ENCODE peak calls at places on chromosome 4, in ten cellular contexts. P is NB4, V is sigmoid colon, T is testis, N is ovary, R is body of pancreas, H is K562, I is IMR-90, U is transverse colon, F is esophagus squamous epithelium. W is an unnamed sample.

GRCh38 chr4:40809058-40809457 is 59.3 kb downstream of the NSUN7 start:
- DNase-seq in I (no peak), H (no peak), N (no peak), R (no peak), U (no peak), F (no peak), P (no peak), V (no peak), T (no peak), W (no peak)

GRCh38 chr4:3399277-3400194 is 42.2 kb upstream of the HGFAC start:
- DNase-seq in U (no peak), R (no peak), F (no peak), I (no peak), T (no peak), N (no peak), V (peak), H (peak), P (peak), W (no peak)

GRCh38 chr4:80208606-80209005 is 11.3 kb downstream of the PRDM8 start:
- DNase-seq in I (peak), F (no peak), N (no peak), V (no peak), T (no peak), U (no peak), H (no peak), P (no peak), R (peak), W (no peak)

GRCh38 chr4:2082118-2082517 is 23.0 kb downstream of the NAT8L start:
- DNase-seq in N (peak), U (peak), P (no peak), I (no peak), R (no peak), V (peak), H (no peak), F (no peak), T (no peak), W (peak)

GRCh38 chr4:53694666-53695065 is 103.4 kb upstream of the LNX1 start:
- DNase-seq in R (no peak), V (no peak), F (no peak), I (no peak), H (no peak), T (no peak), U (no peak), N (no peak), P (no peak), W (no peak)

GRCh38 chr4:24771241-24771640 is 24.1 kb upstream of the SOD3 start:
- DNase-seq in U (no peak), I (no peak), P (no peak), H (no peak), N (no peak), F (no peak), R (no peak), T (no peak), V (no peak), W (no peak)

GRCh38 chr4:2142630-2143427 is 83.7 kb downstream of the NAT8L start:
- DNase-seq in U (no peak), N (no peak), I (no peak), T (no peak), F (no peak), V (no peak), P (no peak), H (no peak), R (no peak), W (no peak)

GRCh38 chr4:38855466-38855865 is 1.2 kb downstream of the TLR6 start:
- DNase-seq in F (no peak), U (no peak), I (no peak), T (no peak), R (no peak), N (no peak), V (no peak), H (no peak), P (peak), W (no peak)

GRCh38 chr4:20418865-20419451 is 167.3 kb downstream of the SLIT2 start:
- DNase-seq in H (no peak), T (no peak), P (peak), N (no peak), I (peak), F (no peak), V (no peak), R (no peak), U (no peak), W (no peak)

GRCh38 chr4:105496899-105497298 is 23.0 kb upstream of the PPA2 start:
- DNase-seq in U (no peak), T (no peak), F (no peak), N (no peak), R (peak), H (no peak), I (no peak), V (no peak), P (no peak), W (no peak)

GRCh38 chr4:120850048-120850599 is 72.4 kb downstream of the PRDM5 start:
- DNase-seq in R (no peak), I (peak), F (no peak), N (no peak), U (no peak), T (no peak), P (no peak), H (no peak), V (no peak), W (no peak)

GRCh38 chr4:148447672-148448071 is 5.5 kb upstream of the NR3C2 start:
- DNase-seq in R (peak), T (no peak), H (no peak), P (peak), I (no peak), V (no peak), N (peak), F (no peak), U (no peak), W (no peak)

GRCh38 chr4:44256414-44256813 is 192.2 kb downstream of the KCTD8 start:
- DNase-seq in H (no peak), I (no peak), V (no peak), N (no peak), U (no peak), T (no peak), P (peak), R (no peak), F (no peak), W (no peak)

GRCh38 chr4:173524218-173525117 is 5.6 kb downstream of the HAND2 start:
- DNase-seq in N (no peak), P (no peak), U (no peak), I (no peak), F (no peak), H (no peak), R (no peak), V (peak), T (no peak), W (no peak)

GRCh38 chr4:161003418-161004057 is 1160.3 kb downstream of the FSTL5 start:
- DNase-seq in P (no peak), R (no peak), U (no peak), F (no peak), N (no peak), T (no peak), V (no peak), H (no peak), I (no peak), W (no peak)

GRCh38 chr4:122855491-122855890 is 28.9 kb downstream of the FGF2 start:
- DNase-seq in T (no peak), H (no peak), F (no peak), U (no peak), R (no peak), N (no peak), P (no peak), V (no peak), I (no peak), W (no peak)

GRCh38 chr4:10612476-10612875 is 72.1 kb downstream of the CLNK start:
- DNase-seq in V (no peak), R (no peak), F (no peak), N (no peak), U (no peak), P (no peak), H (no peak), I (no peak), T (no peak), W (no peak)

GRCh38 chr4:54547299-54548097 is 110.3 kb upstream of the KIT start:
- DNase-seq in V (no peak), U (peak), R (peak), P (no peak), H (no peak), F (no peak), T (no peak), N (no peak), I (no peak), W (no peak)

GRCh38 chr4:8573266-8573665 is 6.9 kb upstream of the GPR78 start:
- DNase-seq in R (no peak), I (no peak), H (no peak), V (no peak), N (no peak), U (no peak), F (no peak), P (no peak), T (no peak), W (no peak)

GRCh38 chr4:16443504-16444088 is 217.3 kb upstream of the TAPT1 start:
- DNase-seq in V (no peak), U (no peak), R (peak), I (peak), T (peak), P (peak), F (no peak), H (peak), N (no peak), W (no peak)

GRCh38 chr4:81260443-81261102 is 45.6 kb upstream of the PRKG2 start:
- DNase-seq in H (peak), R (no peak), P (no peak), T (no peak), N (no peak), I (no peak), F (no peak), U (no peak), V (no peak), W (no peak)

GRCh38 chr4:84324303-84324702 is 174.8 kb downstream of the NKX6-1 start:
- DNase-seq in U (no peak), R (no peak), F (no peak), N (no peak), P (no peak), H (no peak), I (no peak), T (no peak), V (no peak), W (no peak)

GRCh38 chr4:14184767-14185166 is 557.2 kb upstream of the BOD1L1 start:
- DNase-seq in P (no peak), T (no peak), R (no peak), N (no peak), I (no peak), H (no peak), U (no peak), V (no peak), F (no peak), W (no peak)

GRCh38 chr4:17704020-17704657 is 77.3 kb downstream of the FAM184B start:
- DNase-seq in R (no peak), U (no peak), F (no peak), T (no peak), P (no peak), N (no peak), H (no peak), I (no peak), V (no peak), W (peak)

GRCh38 chr4:5887361-5888221 is 5.3 kb downstream of the CRMP1 start:
- DNase-seq in N (no peak), P (no peak), R (no peak), I (no peak), V (no peak), H (peak), T (no peak), F (no peak), U (no peak), W (no peak)

GRCh38 chr4:2135083-2135482 is 76.0 kb downstream of the NAT8L start:
- DNase-seq in P (peak), V (no peak), N (no peak), U (peak), F (no peak), I (peak), H (no peak), R (no peak), T (no peak), W (no peak)

GRCh38 chr4:169436734-169437133 is 166.0 kb upstream of the SH3RF1 start:
- DNase-seq in U (no peak), H (no peak), P (no peak), F (no peak), I (no peak), V (no peak), R (no peak), T (no peak), N (no peak), W (no peak)

GRCh38 chr4:185398618-185399017 is 2.0 kb downstream of the ANKRD37 start:
- DNase-seq in R (no peak), H (no peak), P (no peak), F (no peak), T (no peak), I (no peak), V (no peak), U (no peak), N (no peak), W (no peak)

GRCh38 chr4:185394568-185395254 is 1.0 kb downstream of the LRP2BP start:
- DNase-seq in N (no peak), R (no peak), F (no peak), V (no peak), T (no peak), U (no peak), H (no peak), I (no peak), P (peak), W (no peak)

GRCh38 chr4:185395956-185396723 is 416 bp upstream of the LRP2BP start:
- DNase-seq in T (peak), F (peak), N (peak), P (peak), I (peak), R (peak), V (peak), H (peak), U (peak), W (peak)

GRCh38 chr4:185395255-185395955 is at the start of gene LRP2BP:
- DNase-seq in H (no peak), T (no peak), N (no peak), I (no peak), U (no peak), P (peak), V (no peak), F (no peak), R (no peak), W (no peak)

DNA sequence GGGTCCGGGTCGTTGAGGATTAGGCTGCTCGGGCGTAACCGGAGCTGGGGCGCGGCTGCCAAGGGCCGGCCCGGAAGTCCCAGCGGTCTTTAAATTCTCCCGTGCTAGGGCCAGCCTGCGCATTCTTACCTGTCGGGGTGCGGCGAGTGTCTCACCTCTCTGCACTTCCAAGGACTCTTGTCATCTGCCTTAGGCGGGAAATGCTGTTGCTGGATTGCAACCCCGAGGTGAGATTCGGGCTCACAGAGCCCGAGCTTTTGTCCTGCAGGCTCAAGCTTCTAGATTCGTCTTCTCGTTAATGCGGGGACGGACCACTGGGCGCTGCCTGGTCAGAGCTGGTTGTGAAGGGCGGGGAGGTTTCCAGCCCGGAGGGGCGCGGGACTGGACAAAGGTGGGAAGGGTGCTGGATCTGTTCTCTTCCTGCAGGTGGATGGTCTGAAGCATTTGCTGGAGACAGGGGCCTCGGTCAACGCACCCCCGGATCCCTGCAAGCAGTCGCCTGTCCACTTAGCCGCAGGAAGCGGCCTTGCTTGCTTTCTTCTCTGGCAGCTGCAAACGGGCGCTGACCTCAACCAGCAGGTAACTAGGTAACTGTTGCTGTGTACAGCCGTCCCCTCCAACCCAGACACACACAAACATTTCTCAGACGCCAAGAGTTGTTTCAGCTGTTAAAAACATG is at the start of gene ANKRD37:
- DNase-seq in N (peak), T (no peak), U (peak), H (peak), I (peak), P (no peak), R (peak), F (no peak), V (no peak), W (no peak)
- TF ChIP-seq POLR2A in N (no peak), T (no peak), U (peak), H (no peak), I (no peak), P (no peak), R (peak), F (peak), V (peak), W (no peak)

DNA sequence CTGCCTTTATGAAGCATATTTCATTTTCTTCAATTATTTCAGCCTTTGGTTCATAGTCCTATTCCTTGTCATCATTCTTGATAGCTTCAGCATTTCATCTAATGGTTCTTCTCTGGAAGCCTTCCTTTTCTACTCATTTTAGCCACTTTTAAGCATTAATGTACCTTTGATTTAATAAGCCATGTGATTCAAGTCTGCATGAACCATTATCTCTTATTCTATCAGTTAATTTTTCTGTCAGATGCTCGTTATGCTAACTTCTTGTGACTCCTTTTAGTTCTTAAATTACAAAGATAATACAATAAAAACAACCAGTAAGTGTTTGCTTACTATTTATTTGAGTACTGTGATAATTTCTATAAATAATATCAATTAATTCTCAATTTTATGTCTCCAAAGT is 210.1 kb upstream of the MAB21L2 start:
- DNase-seq in N (no peak), I (no peak), H (no peak), U (no peak), P (no peak), V (no peak), R (no peak), T (no peak), F (no peak), W (no peak)
- TF ChIP-seq CTCF in N (no peak), I (no peak), H (no peak), U (no peak), P (no peak), V (no peak), R (no peak), T (no peak), F (no peak), W (no peak)

GRCh38 chr4:98148856-98149255 is 5.6 kb upstream of the STPG2 start:
- DNase-seq in H (no peak), R (no peak), V (no peak), F (no peak), P (peak), I (no peak), N (no peak), U (no peak), T (no peak), W (no peak)

DNA sequence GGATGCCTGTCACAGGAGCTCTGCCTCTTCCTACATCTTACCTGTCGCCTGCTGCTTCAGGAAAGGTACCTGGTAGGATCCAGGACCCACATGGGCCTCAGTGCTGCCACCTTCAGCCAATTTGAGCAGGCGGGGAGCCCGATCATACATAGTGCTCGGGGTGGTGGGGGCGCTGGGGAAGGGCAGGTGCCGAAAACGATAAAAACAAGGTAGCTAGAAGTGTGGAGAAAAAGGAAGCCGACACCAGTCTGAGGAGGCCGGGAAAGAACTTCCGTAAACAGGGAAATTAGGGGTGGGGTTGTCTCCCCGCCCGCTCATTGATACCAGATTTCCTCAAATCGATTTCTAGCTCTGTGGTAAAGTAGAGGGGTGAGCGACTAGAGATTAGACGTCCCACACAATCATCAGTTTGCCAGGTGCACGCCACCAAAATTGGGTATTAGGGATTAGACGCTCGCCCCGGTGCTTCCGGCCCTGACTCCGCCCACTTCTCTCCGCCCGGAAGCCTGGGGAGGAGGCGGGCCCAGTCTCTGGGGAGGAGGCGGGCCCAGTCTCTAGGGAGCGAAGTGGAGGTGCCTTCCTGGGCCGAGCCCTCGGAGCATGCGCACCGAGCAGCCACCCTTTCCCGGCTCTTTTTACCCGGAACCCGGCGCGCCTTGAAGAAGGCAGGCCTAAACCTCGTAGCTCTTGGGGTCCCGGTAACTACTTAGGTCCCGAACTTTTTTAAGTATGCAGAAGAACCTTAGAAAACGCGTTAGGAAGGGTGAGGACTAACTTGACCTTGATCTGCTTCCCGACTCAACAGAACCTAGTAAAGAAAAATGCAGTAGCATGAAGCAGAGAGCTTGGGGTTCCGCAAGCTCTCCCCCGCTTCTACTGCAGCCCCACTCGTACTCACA is at the start of gene STPG2:
- DNase-seq in N (peak), F (peak), V (peak), I (peak), T (peak), P (peak), U (peak), H (peak), R (peak), W (peak)
- TF ChIP-seq POLR2A in N (peak), F (peak), V (peak), I (peak), T (no peak), P (peak), U (peak), H (no peak), R (peak), W (no peak)

GRCh38 chr4:21765810-21766407 is 182.7 kb downstream of the KCNIP4 start:
- DNase-seq in R (peak), P (peak), N (no peak), V (no peak), F (no peak), H (peak), I (peak), U (peak), T (peak), W (peak)
- TF ChIP-seq CTCF in R (peak), P (peak), N (peak), V (peak), F (peak), H (peak), I (peak), U (peak), T (peak), W (no peak)